ENCODE peak calls at places on chromosomes 2 and 18, in ten cellular contexts. One of them, this sample, is unnamed.

GRCh38 chr2:24828641-24829040 is 35.4 kb downstream of the CENPO start:
- DNase-seq in lower lobe of right lung: no peak
- DNase-seq in adrenal gland: no peak
- DNase-seq in cardiac muscle cell: no peak
- DNase-seq in psoas muscle: no peak
- DNase-seq in mammary epithelial cell: no peak
- DNase-seq in HL-60: no peak
- DNase-seq in K562: no peak
- DNase-seq in tibial artery: peak; percentile 62
- DNase-seq in PC-9: no peak
- DNase-seq in this sample: no peak

GRCh38 chr2:28370355-28370754 is 22.3 kb upstream of the FOSL2 start:
- DNase-seq in lower lobe of right lung: no peak
- DNase-seq in adrenal gland: no peak
- DNase-seq in cardiac muscle cell: no peak
- DNase-seq in psoas muscle: peak; percentile 88
- DNase-seq in mammary epithelial cell: no peak
- DNase-seq in HL-60: no peak
- DNase-seq in K562: no peak
- DNase-seq in tibial artery: no peak
- DNase-seq in PC-9: no peak
- DNase-seq in this sample: no peak

GRCh38 chr2:76157531-76157930 is 446.8 kb upstream of the GCFC2 start:
- DNase-seq in lower lobe of right lung: no peak
- DNase-seq in adrenal gland: no peak
- DNase-seq in cardiac muscle cell: no peak
- DNase-seq in psoas muscle: no peak
- DNase-seq in mammary epithelial cell: no peak
- DNase-seq in HL-60: no peak
- DNase-seq in K562: no peak
- DNase-seq in tibial artery: no peak
- DNase-seq in PC-9: no peak
- DNase-seq in this sample: no peak

GRCh38 chr2:187526776-187527175 is 27.5 kb downstream of the TFPI start:
- DNase-seq in lower lobe of right lung: no peak
- DNase-seq in adrenal gland: no peak
- DNase-seq in cardiac muscle cell: no peak
- DNase-seq in psoas muscle: no peak
- DNase-seq in mammary epithelial cell: no peak
- DNase-seq in HL-60: no peak
- DNase-seq in K562: no peak
- DNase-seq in tibial artery: no peak
- DNase-seq in PC-9: no peak
- DNase-seq in this sample: no peak

GRCh38 chr18:8977166-8977565 is 125.3 kb upstream of the NDUFV2 start:
- DNase-seq in lower lobe of right lung: no peak
- DNase-seq in adrenal gland: no peak
- DNase-seq in cardiac muscle cell: no peak
- DNase-seq in psoas muscle: no peak
- DNase-seq in mammary epithelial cell: no peak
- DNase-seq in HL-60: no peak
- DNase-seq in K562: no peak
- DNase-seq in tibial artery: no peak
- DNase-seq in PC-9: no peak
- DNase-seq in this sample: no peak

GRCh38 chr2:224772494-224772893 is 56.3 kb upstream of the CCDC195 start:
- DNase-seq in lower lobe of right lung: no peak
- DNase-seq in adrenal gland: no peak
- DNase-seq in cardiac muscle cell: no peak
- DNase-seq in psoas muscle: no peak
- DNase-seq in mammary epithelial cell: no peak
- DNase-seq in HL-60: no peak
- DNase-seq in K562: no peak
- DNase-seq in tibial artery: no peak
- DNase-seq in PC-9: no peak
- DNase-seq in this sample: no peak

GRCh38 chr2:120499784-120500495 is 154.0 kb downstream of the INHBB start:
- DNase-seq in lower lobe of right lung: no peak
- DNase-seq in adrenal gland: no peak
- DNase-seq in cardiac muscle cell: no peak
- DNase-seq in psoas muscle: peak; percentile 73
- DNase-seq in mammary epithelial cell: no peak
- DNase-seq in HL-60: no peak
- DNase-seq in K562: no peak
- DNase-seq in tibial artery: no peak
- DNase-seq in PC-9: peak; percentile 74
- DNase-seq in this sample: no peak

GRCh38 chr2:9805435-9806297 is 37.6 kb upstream of the TAF1B start:
- DNase-seq in lower lobe of right lung: no peak
- DNase-seq in adrenal gland: no peak
- DNase-seq in cardiac muscle cell: no peak
- DNase-seq in psoas muscle: no peak
- DNase-seq in mammary epithelial cell: no peak
- DNase-seq in HL-60: no peak
- DNase-seq in K562: no peak
- DNase-seq in tibial artery: peak; percentile 50
- DNase-seq in PC-9: no peak
- DNase-seq in this sample: no peak

GRCh38 chr18:27185897-27186296 is 789 bp upstream of the CHST9 start:
- DNase-seq in lower lobe of right lung: no peak
- DNase-seq in adrenal gland: no peak
- DNase-seq in cardiac muscle cell: no peak
- DNase-seq in psoas muscle: no peak
- DNase-seq in mammary epithelial cell: no peak
- DNase-seq in HL-60: no peak
- DNase-seq in K562: no peak
- DNase-seq in tibial artery: no peak
- DNase-seq in PC-9: no peak
- DNase-seq in this sample: no peak

GRCh38 chr18:55247032-55247431 is 287.8 kb upstream of the CCDC68 start:
- DNase-seq in lower lobe of right lung: no peak
- DNase-seq in adrenal gland: no peak
- DNase-seq in cardiac muscle cell: no peak
- DNase-seq in psoas muscle: no peak
- DNase-seq in mammary epithelial cell: no peak
- DNase-seq in HL-60: no peak
- DNase-seq in K562: no peak
- DNase-seq in tibial artery: no peak
- DNase-seq in PC-9: no peak
- DNase-seq in this sample: no peak

GRCh38 chr2:240986787-240987411 is 11.5 kb upstream of the SNED1 start:
- DNase-seq in lower lobe of right lung: peak; percentile 66
- DNase-seq in adrenal gland: peak; percentile 10
- DNase-seq in cardiac muscle cell: no peak
- DNase-seq in psoas muscle: peak; percentile 91
- DNase-seq in mammary epithelial cell: no peak
- DNase-seq in HL-60: no peak
- DNase-seq in K562: no peak
- DNase-seq in tibial artery: peak; percentile 89
- DNase-seq in PC-9: no peak
- DNase-seq in this sample: no peak

GRCh38 chr18:5416112-5416511 is 120.6 kb upstream of the ZBTB14 start:
- DNase-seq in lower lobe of right lung: no peak
- DNase-seq in adrenal gland: no peak
- DNase-seq in cardiac muscle cell: no peak
- DNase-seq in psoas muscle: no peak
- DNase-seq in mammary epithelial cell: no peak
- DNase-seq in HL-60: no peak
- DNase-seq in K562: no peak
- DNase-seq in tibial artery: no peak
- DNase-seq in PC-9: no peak
- DNase-seq in this sample: no peak

GRCh38 chr2:100427111-100427510 is 9.6 kb upstream of the CHST10 start:
- DNase-seq in lower lobe of right lung: no peak
- DNase-seq in adrenal gland: no peak
- DNase-seq in cardiac muscle cell: no peak
- DNase-seq in psoas muscle: no peak
- DNase-seq in mammary epithelial cell: no peak
- DNase-seq in HL-60: no peak
- DNase-seq in K562: no peak
- DNase-seq in tibial artery: no peak
- DNase-seq in PC-9: no peak
- DNase-seq in this sample: no peak

GRCh38 chr18:58896268-58896667 is 31.6 kb downstream of the ZNF532 start:
- DNase-seq in lower lobe of right lung: no peak
- DNase-seq in adrenal gland: no peak
- DNase-seq in cardiac muscle cell: no peak
- DNase-seq in psoas muscle: no peak
- DNase-seq in mammary epithelial cell: no peak
- DNase-seq in HL-60: no peak
- DNase-seq in K562: no peak
- DNase-seq in tibial artery: no peak
- DNase-seq in PC-9: no peak
- DNase-seq in this sample: no peak

GRCh38 chr2:205245652-205246051 is 436.6 kb upstream of the NRP2 start:
- DNase-seq in lower lobe of right lung: no peak
- DNase-seq in adrenal gland: no peak
- DNase-seq in cardiac muscle cell: no peak
- DNase-seq in psoas muscle: no peak
- DNase-seq in mammary epithelial cell: peak; percentile 6
- DNase-seq in HL-60: no peak
- DNase-seq in K562: no peak
- DNase-seq in tibial artery: no peak
- DNase-seq in PC-9: no peak
- DNase-seq in this sample: no peak

GRCh38 chr2:69322631-69323030 is 64.4 kb downstream of the GFPT1 start:
- DNase-seq in lower lobe of right lung: no peak
- DNase-seq in adrenal gland: no peak
- DNase-seq in cardiac muscle cell: no peak
- DNase-seq in psoas muscle: no peak
- DNase-seq in mammary epithelial cell: no peak
- DNase-seq in HL-60: no peak
- DNase-seq in K562: no peak
- DNase-seq in tibial artery: no peak
- DNase-seq in PC-9: no peak
- DNase-seq in this sample: no peak

GRCh38 chr18:40529478-40529877 is 1425.6 kb upstream of the PIK3C3 start:
- DNase-seq in lower lobe of right lung: no peak
- DNase-seq in adrenal gland: no peak
- DNase-seq in cardiac muscle cell: no peak
- DNase-seq in psoas muscle: no peak
- DNase-seq in mammary epithelial cell: peak; percentile 49
- DNase-seq in HL-60: no peak
- DNase-seq in K562: no peak
- DNase-seq in tibial artery: no peak
- DNase-seq in PC-9: no peak
- DNase-seq in this sample: no peak

GRCh38 chr2:48677450-48677849 is 59.8 kb downstream of the GTF2A1L start:
- DNase-seq in lower lobe of right lung: no peak
- DNase-seq in adrenal gland: no peak
- DNase-seq in cardiac muscle cell: no peak
- DNase-seq in psoas muscle: no peak
- DNase-seq in mammary epithelial cell: no peak
- DNase-seq in HL-60: no peak
- DNase-seq in K562: no peak
- DNase-seq in tibial artery: no peak
- DNase-seq in PC-9: no peak
- DNase-seq in this sample: no peak

GRCh38 chr18:70956554-70956953 is 667.7 kb downstream of the SOCS6 start:
- DNase-seq in lower lobe of right lung: no peak
- DNase-seq in adrenal gland: no peak
- DNase-seq in cardiac muscle cell: no peak
- DNase-seq in psoas muscle: no peak
- DNase-seq in mammary epithelial cell: no peak
- DNase-seq in HL-60: no peak
- DNase-seq in K562: no peak
- DNase-seq in tibial artery: no peak
- DNase-seq in PC-9: no peak
- DNase-seq in this sample: no peak

GRCh38 chr2:222561817-222562424 is 94.0 kb downstream of the FARSB start:
- DNase-seq in lower lobe of right lung: no peak
- DNase-seq in adrenal gland: peak; percentile 68
- DNase-seq in cardiac muscle cell: peak; percentile 77
- DNase-seq in psoas muscle: no peak
- DNase-seq in mammary epithelial cell: peak; percentile 39
- DNase-seq in HL-60: no peak
- DNase-seq in K562: peak; percentile 25
- DNase-seq in tibial artery: no peak
- DNase-seq in PC-9: peak; percentile 68
- DNase-seq in this sample: no peak
- H3K27me3 ChIP-seq in lower lobe of right lung: no peaks in the 10 kb centered on the region
- H3K27me3 ChIP-seq in adrenal gland: no peaks in the 10 kb centered on the region
- H3K27me3 ChIP-seq in cardiac muscle cell: no peaks in the 10 kb centered on the region
- H3K27me3 ChIP-seq in psoas muscle: peaks cover 2% of the 10 kb centered on the region
- H3K27me3 ChIP-seq in mammary epithelial cell: no peaks in the 10 kb centered on the region
- H3K27me3 ChIP-seq in HL-60: no peaks in the 10 kb centered on the region
- H3K27me3 ChIP-seq in K562: no peaks in the 10 kb centered on the region
- H3K27me3 ChIP-seq in tibial artery: no peaks in the 10 kb centered on the region
- H3K27me3 ChIP-seq in PC-9: no peaks in the 10 kb centered on the region
- H3K27me3 ChIP-seq in this sample: no peaks in the 10 kb centered on the region

DNA sequence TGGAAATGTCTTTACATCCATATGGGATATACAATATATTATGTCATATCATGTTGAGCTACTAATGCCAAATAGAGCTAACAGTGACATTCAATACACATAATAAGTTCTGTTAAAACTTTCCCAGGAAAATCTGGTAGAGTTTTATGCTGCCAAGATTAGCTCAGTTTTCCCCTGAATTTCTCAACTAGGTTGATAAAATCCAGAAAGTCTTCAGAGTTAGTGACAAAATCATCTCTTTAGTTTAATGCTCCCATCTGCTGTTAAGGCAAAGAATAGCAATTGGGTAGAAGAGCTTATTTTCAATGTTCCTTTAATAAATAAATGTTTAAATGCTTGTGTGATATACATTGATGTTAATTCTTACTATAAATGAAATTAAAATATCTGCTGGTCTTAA is 10.0 kb downstream of the COL3A1 start:
- DNase-seq in lower lobe of right lung: no peak
- DNase-seq in adrenal gland: no peak
- DNase-seq in cardiac muscle cell: no peak
- DNase-seq in psoas muscle: no peak
- DNase-seq in mammary epithelial cell: peak; percentile 4
- DNase-seq in HL-60: no peak
- DNase-seq in K562: no peak
- DNase-seq in tibial artery: no peak
- DNase-seq in PC-9: no peak
- DNase-seq in this sample: no peak
- TF ChIP-seq CTCF in lower lobe of right lung: no peak
- TF ChIP-seq CTCF in adrenal gland: no peak
- TF ChIP-seq CTCF in cardiac muscle cell: peak; percentile 30
- TF ChIP-seq CTCF in psoas muscle: peak; percentile 18
- TF ChIP-seq CTCF in mammary epithelial cell: peak; percentile 26
- TF ChIP-seq CTCF in HL-60: no peak
- TF ChIP-seq CTCF in K562: no peak
- TF ChIP-seq CTCF in tibial artery: peak; percentile 60
- TF ChIP-seq CTCF in PC-9: peak; percentile 35
- TF ChIP-seq CTCF in this sample: no peak

GRCh38 chr2:27265536-27265870 is 2.7 kb upstream of the SLC30A3 start:
- DNase-seq in lower lobe of right lung: no peak
- DNase-seq in adrenal gland: no peak
- DNase-seq in cardiac muscle cell: no peak
- DNase-seq in psoas muscle: no peak
- DNase-seq in mammary epithelial cell: no peak
- DNase-seq in HL-60: no peak
- DNase-seq in K562: no peak
- DNase-seq in tibial artery: no peak
- DNase-seq in PC-9: no peak
- DNase-seq in this sample: no peak
- H3K27me3 ChIP-seq in lower lobe of right lung: peaks cover 75% of the 10 kb centered on the region
- H3K27me3 ChIP-seq in adrenal gland: peaks cover 7% of the 10 kb centered on the region
- H3K27me3 ChIP-seq in cardiac muscle cell: peaks cover 4% of the 10 kb centered on the region
- H3K27me3 ChIP-seq in psoas muscle: peaks cover 34% of the 10 kb centered on the region
- H3K27me3 ChIP-seq in mammary epithelial cell: peaks cover 47% of the 10 kb centered on the region
- H3K27me3 ChIP-seq in HL-60: peaks cover 57% of the 10 kb centered on the region
- H3K27me3 ChIP-seq in K562: peaks cover 31% of the 10 kb centered on the region
- H3K27me3 ChIP-seq in tibial artery: peaks cover 72% of the 10 kb centered on the region
- H3K27me3 ChIP-seq in PC-9: peaks cover 49% of the 10 kb centered on the region
- H3K27me3 ChIP-seq in this sample: no peaks in the 10 kb centered on the region

GRCh38 chr2:213149332-213149875 is 2.0 kb downstream of the IKZF2 start:
- DNase-seq in lower lobe of right lung: no peak
- DNase-seq in adrenal gland: peak; percentile 2
- DNase-seq in cardiac muscle cell: no peak
- DNase-seq in psoas muscle: no peak
- DNase-seq in mammary epithelial cell: no peak
- DNase-seq in HL-60: no peak
- DNase-seq in K562: no peak
- DNase-seq in tibial artery: no peak
- DNase-seq in PC-9: no peak
- DNase-seq in this sample: no peak
- TF ChIP-seq CTCF in lower lobe of right lung: no peak
- TF ChIP-seq CTCF in adrenal gland: peak; percentile 11
- TF ChIP-seq CTCF in cardiac muscle cell: no peak
- TF ChIP-seq CTCF in psoas muscle: peak; percentile 15
- TF ChIP-seq CTCF in mammary epithelial cell: no peak
- TF ChIP-seq CTCF in HL-60: no peak
- TF ChIP-seq CTCF in K562: no peak
- TF ChIP-seq CTCF in tibial artery: no peak
- TF ChIP-seq CTCF in PC-9: no peak
- TF ChIP-seq CTCF in this sample: peak; percentile 47